ENCODE peak calls at places on chromosomes 12 and 14, in seven cellular contexts. One of them, this sample, is unnamed.

GRCh38 chr12:106296179-106296877 is 6.2 kb upstream of the TCP11L2 start:
- DNase-seq in AG10803: peak
- DNase-seq in choroid plexus epithelial cell: peak
- DNase-seq in thoracic aorta: no peak
- DNase-seq in dorsolateral prefrontal cortex: no peak
- DNase-seq in cardiac fibroblast: peak
- DNase-seq in left lung: no peak
- DNase-seq in this sample: peak

GRCh38 chr14:89283327-89284060 is 133.5 kb downstream of the FOXN3 start:
- DNase-seq in AG10803: no peak
- DNase-seq in choroid plexus epithelial cell: no peak
- DNase-seq in thoracic aorta: no peak
- DNase-seq in dorsolateral prefrontal cortex: no peak
- DNase-seq in cardiac fibroblast: no peak
- DNase-seq in left lung: no peak
- DNase-seq in this sample: no peak

GRCh38 chr14:94447986-94448808 is 4.4 kb downstream of the SERPINA11 start:
- DNase-seq in AG10803: no peak
- DNase-seq in choroid plexus epithelial cell: no peak
- DNase-seq in thoracic aorta: no peak
- DNase-seq in dorsolateral prefrontal cortex: no peak
- DNase-seq in cardiac fibroblast: no peak
- DNase-seq in left lung: no peak
- DNase-seq in this sample: no peak

GRCh38 chr12:114407566-114408411 is 1.8 kb upstream of the TBX5 start:
- DNase-seq in AG10803: no peak
- DNase-seq in choroid plexus epithelial cell: no peak
- DNase-seq in thoracic aorta: no peak
- DNase-seq in dorsolateral prefrontal cortex: no peak
- DNase-seq in cardiac fibroblast: no peak
- DNase-seq in left lung: no peak
- DNase-seq in this sample: no peak

GRCh38 chr12:69386921-69387320 is 27.4 kb downstream of the YEATS4 start:
- DNase-seq in AG10803: no peak
- DNase-seq in choroid plexus epithelial cell: no peak
- DNase-seq in thoracic aorta: no peak
- DNase-seq in dorsolateral prefrontal cortex: no peak
- DNase-seq in cardiac fibroblast: no peak
- DNase-seq in left lung: no peak
- DNase-seq in this sample: no peak

GRCh38 chr14:87990687-87991086 is 2.3 kb downstream of the GALC start:
- DNase-seq in AG10803: no peak
- DNase-seq in choroid plexus epithelial cell: no peak
- DNase-seq in thoracic aorta: no peak
- DNase-seq in dorsolateral prefrontal cortex: no peak
- DNase-seq in cardiac fibroblast: no peak
- DNase-seq in left lung: no peak
- DNase-seq in this sample: no peak

GRCh38 chr14:102786758-102787157 is 9.5 kb downstream of the TRAF3 start:
- DNase-seq in AG10803: no peak
- DNase-seq in choroid plexus epithelial cell: peak
- DNase-seq in thoracic aorta: no peak
- DNase-seq in dorsolateral prefrontal cortex: no peak
- DNase-seq in cardiac fibroblast: peak
- DNase-seq in left lung: no peak
- DNase-seq in this sample: no peak

GRCh38 chr14:25406818-25407217 is 356.9 kb upstream of the STXBP6 start:
- DNase-seq in AG10803: peak
- DNase-seq in choroid plexus epithelial cell: peak
- DNase-seq in thoracic aorta: no peak
- DNase-seq in dorsolateral prefrontal cortex: no peak
- DNase-seq in cardiac fibroblast: peak
- DNase-seq in left lung: no peak
- DNase-seq in this sample: no peak

GRCh38 chr12:48002179-48002601 is 2.1 kb downstream of the COL2A1 start:
- DNase-seq in AG10803: no peak
- DNase-seq in choroid plexus epithelial cell: no peak
- DNase-seq in thoracic aorta: no peak
- DNase-seq in dorsolateral prefrontal cortex: no peak
- DNase-seq in cardiac fibroblast: peak
- DNase-seq in left lung: no peak
- DNase-seq in this sample: no peak

GRCh38 chr12:27220057-27220987 is 23.8 kb upstream of the STK38L start:
- DNase-seq in AG10803: peak
- DNase-seq in choroid plexus epithelial cell: peak
- DNase-seq in thoracic aorta: no peak
- DNase-seq in dorsolateral prefrontal cortex: no peak
- DNase-seq in cardiac fibroblast: peak
- DNase-seq in left lung: no peak
- DNase-seq in this sample: no peak

GRCh38 chr14:55130194-55130550 is 1.1 kb downstream of the LGALS3 start:
- DNase-seq in AG10803: peak
- DNase-seq in choroid plexus epithelial cell: no peak
- DNase-seq in thoracic aorta: no peak
- DNase-seq in dorsolateral prefrontal cortex: no peak
- DNase-seq in cardiac fibroblast: peak
- DNase-seq in left lung: no peak
- DNase-seq in this sample: no peak

GRCh38 chr12:52402873-52403510 is 3.1 kb downstream of the KRT82 start:
- DNase-seq in AG10803: no peak
- DNase-seq in choroid plexus epithelial cell: no peak
- DNase-seq in thoracic aorta: no peak
- DNase-seq in dorsolateral prefrontal cortex: no peak
- DNase-seq in cardiac fibroblast: no peak
- DNase-seq in left lung: no peak
- DNase-seq in this sample: no peak

GRCh38 chr12:19462441-19462840 is 23.1 kb downstream of the AEBP2 start:
- DNase-seq in AG10803: no peak
- DNase-seq in choroid plexus epithelial cell: peak
- DNase-seq in thoracic aorta: no peak
- DNase-seq in dorsolateral prefrontal cortex: no peak
- DNase-seq in cardiac fibroblast: peak
- DNase-seq in left lung: no peak
- DNase-seq in this sample: no peak

GRCh38 chr14:92997343-92998061 is 74.6 kb downstream of the CHGA start:
- DNase-seq in AG10803: peak
- DNase-seq in choroid plexus epithelial cell: no peak
- DNase-seq in thoracic aorta: no peak
- DNase-seq in dorsolateral prefrontal cortex: peak
- DNase-seq in cardiac fibroblast: no peak
- DNase-seq in left lung: no peak
- DNase-seq in this sample: no peak

GRCh38 chr12:31507966-31508365 is 83.0 kb downstream of the DENND5B start:
- DNase-seq in AG10803: no peak
- DNase-seq in choroid plexus epithelial cell: peak
- DNase-seq in thoracic aorta: no peak
- DNase-seq in dorsolateral prefrontal cortex: no peak
- DNase-seq in cardiac fibroblast: peak
- DNase-seq in left lung: no peak
- DNase-seq in this sample: no peak

GRCh38 chr12:33376153-33376552 is 63.5 kb downstream of the SYT10 start:
- DNase-seq in AG10803: no peak
- DNase-seq in choroid plexus epithelial cell: no peak
- DNase-seq in thoracic aorta: no peak
- DNase-seq in dorsolateral prefrontal cortex: no peak
- DNase-seq in cardiac fibroblast: no peak
- DNase-seq in left lung: no peak
- DNase-seq in this sample: no peak

GRCh38 chr14:27078176-27078575 is 480.3 kb upstream of the NOVA1 start:
- DNase-seq in AG10803: no peak
- DNase-seq in choroid plexus epithelial cell: no peak
- DNase-seq in thoracic aorta: no peak
- DNase-seq in dorsolateral prefrontal cortex: no peak
- DNase-seq in cardiac fibroblast: no peak
- DNase-seq in left lung: no peak
- DNase-seq in this sample: no peak

GRCh38 chr14:59424707-59425106 is 40.5 kb downstream of the GPR135 start:
- DNase-seq in AG10803: peak
- DNase-seq in choroid plexus epithelial cell: no peak
- DNase-seq in thoracic aorta: no peak
- DNase-seq in dorsolateral prefrontal cortex: no peak
- DNase-seq in cardiac fibroblast: peak
- DNase-seq in left lung: no peak
- DNase-seq in this sample: no peak

GRCh38 chr14:32650030-32650429 is 288.6 kb upstream of the NPAS3 start:
- DNase-seq in AG10803: no peak
- DNase-seq in choroid plexus epithelial cell: no peak
- DNase-seq in thoracic aorta: no peak
- DNase-seq in dorsolateral prefrontal cortex: no peak
- DNase-seq in cardiac fibroblast: no peak
- DNase-seq in left lung: no peak
- DNase-seq in this sample: no peak

GRCh38 chr14:54681819-54682261 is 114.9 kb downstream of the SAMD4A start:
- DNase-seq in AG10803: no peak
- DNase-seq in choroid plexus epithelial cell: peak
- DNase-seq in thoracic aorta: no peak
- DNase-seq in dorsolateral prefrontal cortex: no peak
- DNase-seq in cardiac fibroblast: no peak
- DNase-seq in left lung: no peak
- DNase-seq in this sample: peak

GRCh38 chr12:8780389-8780788 is 42.0 kb upstream of the A2ML1 start:
- DNase-seq in AG10803: peak
- DNase-seq in choroid plexus epithelial cell: peak
- DNase-seq in thoracic aorta: no peak
- DNase-seq in dorsolateral prefrontal cortex: no peak
- DNase-seq in cardiac fibroblast: peak
- DNase-seq in left lung: no peak
- DNase-seq in this sample: peak

GRCh38 chr12:14656846-14657245 is 39.6 kb downstream of the GUCY2C start:
- DNase-seq in AG10803: no peak
- DNase-seq in choroid plexus epithelial cell: no peak
- DNase-seq in thoracic aorta: no peak
- DNase-seq in dorsolateral prefrontal cortex: no peak
- DNase-seq in cardiac fibroblast: no peak
- DNase-seq in left lung: no peak
- DNase-seq in this sample: no peak

GRCh38 chr12:107027304-107028053 is 40.5 kb upstream of the MTERF2 start:
- DNase-seq in AG10803: peak
- DNase-seq in choroid plexus epithelial cell: peak
- DNase-seq in thoracic aorta: no peak
- DNase-seq in dorsolateral prefrontal cortex: no peak
- DNase-seq in cardiac fibroblast: peak
- DNase-seq in left lung: no peak
- DNase-seq in this sample: peak

GRCh38 chr12:68581926-68582325 is 28.8 kb upstream of the RAP1B start:
- DNase-seq in AG10803: no peak
- DNase-seq in choroid plexus epithelial cell: no peak
- DNase-seq in thoracic aorta: no peak
- DNase-seq in dorsolateral prefrontal cortex: no peak
- DNase-seq in cardiac fibroblast: no peak
- DNase-seq in left lung: no peak
- DNase-seq in this sample: no peak

GRCh38 chr14:104650057-104650980 is 39.1 kb upstream of the INF2 start:
- DNase-seq in AG10803: peak
- DNase-seq in choroid plexus epithelial cell: peak
- DNase-seq in thoracic aorta: no peak
- DNase-seq in dorsolateral prefrontal cortex: no peak
- DNase-seq in cardiac fibroblast: peak
- DNase-seq in left lung: peak
- DNase-seq in this sample: peak

GRCh38 chr12:121789233-121789781 is 4.2 kb downstream of the RHOF start:
- DNase-seq in AG10803: no peak
- DNase-seq in choroid plexus epithelial cell: no peak
- DNase-seq in thoracic aorta: no peak
- DNase-seq in dorsolateral prefrontal cortex: no peak
- DNase-seq in cardiac fibroblast: no peak
- DNase-seq in left lung: no peak
- DNase-seq in this sample: no peak
- H3K4me3 ChIP-seq in AG10803: no peak
- H3K4me3 ChIP-seq in choroid plexus epithelial cell: no peak
- H3K4me3 ChIP-seq in thoracic aorta: peak
- H3K4me3 ChIP-seq in dorsolateral prefrontal cortex: peak
- H3K4me3 ChIP-seq in cardiac fibroblast: no peak
- H3K4me3 ChIP-seq in left lung: peak
- H3K4me3 ChIP-seq in this sample: no peak

DNA sequence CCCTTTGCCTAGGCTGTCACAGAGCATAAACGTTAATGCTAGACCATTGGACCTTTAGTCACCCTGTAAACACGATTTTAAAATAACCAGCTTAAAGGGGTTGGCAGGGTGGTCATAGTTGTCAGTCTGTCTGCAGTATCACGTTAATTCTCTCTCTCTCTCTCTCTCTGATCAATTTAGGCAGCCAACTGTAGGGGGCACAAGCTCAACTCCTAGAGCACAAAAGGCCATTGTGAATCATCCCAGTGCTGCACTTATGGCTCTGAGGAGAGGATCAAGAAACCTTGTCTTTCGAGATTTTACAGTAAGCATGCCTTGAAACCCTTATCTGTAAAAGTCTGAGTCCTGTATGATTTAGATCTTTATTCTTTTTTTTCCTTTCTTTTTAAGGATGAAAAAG is 97.1 kb downstream of the SCAF11 start:
- DNase-seq in AG10803: peak
- DNase-seq in choroid plexus epithelial cell: peak
- DNase-seq in thoracic aorta: no peak
- DNase-seq in dorsolateral prefrontal cortex: no peak
- DNase-seq in cardiac fibroblast: peak
- DNase-seq in left lung: no peak
- DNase-seq in this sample: no peak
- TF ChIP-seq CTCF in AG10803: peak
- TF ChIP-seq CTCF in choroid plexus epithelial cell: peak
- TF ChIP-seq CTCF in thoracic aorta: no peak
- TF ChIP-seq CTCF in dorsolateral prefrontal cortex: peak
- TF ChIP-seq CTCF in cardiac fibroblast: peak
- TF ChIP-seq CTCF in left lung: no peak
- TF ChIP-seq CTCF in this sample: peak

GRCh38 chr14:60487211-60487610 is 1.3 kb upstream of the C14orf39 start:
- DNase-seq in AG10803: no peak
- DNase-seq in choroid plexus epithelial cell: no peak
- DNase-seq in thoracic aorta: no peak
- DNase-seq in dorsolateral prefrontal cortex: no peak
- DNase-seq in cardiac fibroblast: no peak
- DNase-seq in left lung: no peak
- DNase-seq in this sample: no peak

GRCh38 chr14:60488175-60488574 is 2.3 kb upstream of the C14orf39 start:
- DNase-seq in AG10803: no peak
- DNase-seq in choroid plexus epithelial cell: no peak
- DNase-seq in thoracic aorta: no peak
- DNase-seq in dorsolateral prefrontal cortex: no peak
- DNase-seq in cardiac fibroblast: no peak
- DNase-seq in left lung: no peak
- DNase-seq in this sample: no peak

GRCh38 chr14:60485600-60486251 is at the start of gene C14orf39:
- DNase-seq in AG10803: no peak
- DNase-seq in choroid plexus epithelial cell: peak
- DNase-seq in thoracic aorta: no peak
- DNase-seq in dorsolateral prefrontal cortex: no peak
- DNase-seq in cardiac fibroblast: no peak
- DNase-seq in left lung: no peak
- DNase-seq in this sample: peak

GRCh38 chr14:60482743-60483142 is 3.1 kb downstream of the C14orf39 start:
- DNase-seq in AG10803: no peak
- DNase-seq in choroid plexus epithelial cell: peak
- DNase-seq in thoracic aorta: no peak
- DNase-seq in dorsolateral prefrontal cortex: no peak
- DNase-seq in cardiac fibroblast: peak
- DNase-seq in left lung: no peak
- DNase-seq in this sample: peak

GRCh38 chr14:60485057-60485599 is 735 bp downstream of the C14orf39 start:
- DNase-seq in AG10803: no peak
- DNase-seq in choroid plexus epithelial cell: no peak
- DNase-seq in thoracic aorta: no peak
- DNase-seq in dorsolateral prefrontal cortex: no peak
- DNase-seq in cardiac fibroblast: no peak
- DNase-seq in left lung: no peak
- DNase-seq in this sample: no peak
- H3K4me3 ChIP-seq in AG10803: no peak
- H3K4me3 ChIP-seq in choroid plexus epithelial cell: peak
- H3K4me3 ChIP-seq in thoracic aorta: peak
- H3K4me3 ChIP-seq in dorsolateral prefrontal cortex: peak
- H3K4me3 ChIP-seq in cardiac fibroblast: no peak
- H3K4me3 ChIP-seq in left lung: no peak
- H3K4me3 ChIP-seq in this sample: peak

GRCh38 chr12:6029401-6029800 is 84.3 kb upstream of the ANO2 start:
- DNase-seq in AG10803: no peak
- DNase-seq in choroid plexus epithelial cell: no peak
- DNase-seq in thoracic aorta: no peak
- DNase-seq in dorsolateral prefrontal cortex: no peak
- DNase-seq in cardiac fibroblast: no peak
- DNase-seq in left lung: no peak
- DNase-seq in this sample: no peak
- TF ChIP-seq CTCF in AG10803: no peak
- TF ChIP-seq CTCF in choroid plexus epithelial cell: no peak
- TF ChIP-seq CTCF in thoracic aorta: no peak
- TF ChIP-seq CTCF in dorsolateral prefrontal cortex: no peak
- TF ChIP-seq CTCF in cardiac fibroblast: no peak
- TF ChIP-seq CTCF in left lung: no peak
- TF ChIP-seq CTCF in this sample: no peak